ENCODE peak calls at places on chromosomes 11 and 22, in seven cellular contexts. F is IMR-90, T is GM12878, X is A549, L is HCT116, Q is HepG2, J is H1. R is an unnamed sample.

GRCh38 chr11:122354029-122354697 is 238.1 kb upstream of the BLID start:
- DNase-seq in Q (no peak), T (no peak), J (no peak), L (no peak), X (no peak), F (no peak), R (no peak)

GRCh38 chr11:94803491-94803890 is 35.3 kb downstream of the AMOTL1 start:
- DNase-seq in X (no peak), L (no peak), F (peak), Q (no peak), T (no peak), J (no peak), R (no peak)

GRCh38 chr11:101456812-101457211 is 127.0 kb downstream of the TRPC6 start:
- DNase-seq in X (no peak), Q (no peak), J (no peak), F (peak), T (no peak), L (no peak), R (no peak)

GRCh38 chr11:92324890-92325289 is 100.3 kb downstream of the FAT3 start:
- DNase-seq in T (no peak), Q (no peak), F (no peak), X (no peak), J (no peak), L (no peak), R (no peak)

GRCh38 chr11:12088047-12088481 is 22.3 kb upstream of the MICAL2 start:
- DNase-seq in T (no peak), F (peak), L (no peak), Q (no peak), J (no peak), X (no peak), R (peak)

GRCh38 chr22:47238886-47239860 is 476.7 kb downstream of the TBC1D22A start:
- DNase-seq in X (no peak), F (no peak), J (no peak), T (no peak), L (no peak), Q (no peak), R (no peak)

GRCh38 chr11:132862918-132863317 is 669.4 kb downstream of the OPCML start:
- DNase-seq in F (no peak), Q (no peak), X (no peak), J (no peak), L (no peak), T (no peak), R (no peak)

GRCh38 chr11:57568330-57568766 is 876 bp upstream of the UBE2L6 start:
- DNase-seq in J (peak), L (peak), Q (peak), F (peak), X (no peak), T (peak), R (peak)

GRCh38 chr11:23924226-23924625 is 572.6 kb upstream of the LUZP2 start:
- DNase-seq in Q (no peak), T (no peak), L (no peak), J (no peak), F (no peak), X (no peak), R (no peak)

DNA sequence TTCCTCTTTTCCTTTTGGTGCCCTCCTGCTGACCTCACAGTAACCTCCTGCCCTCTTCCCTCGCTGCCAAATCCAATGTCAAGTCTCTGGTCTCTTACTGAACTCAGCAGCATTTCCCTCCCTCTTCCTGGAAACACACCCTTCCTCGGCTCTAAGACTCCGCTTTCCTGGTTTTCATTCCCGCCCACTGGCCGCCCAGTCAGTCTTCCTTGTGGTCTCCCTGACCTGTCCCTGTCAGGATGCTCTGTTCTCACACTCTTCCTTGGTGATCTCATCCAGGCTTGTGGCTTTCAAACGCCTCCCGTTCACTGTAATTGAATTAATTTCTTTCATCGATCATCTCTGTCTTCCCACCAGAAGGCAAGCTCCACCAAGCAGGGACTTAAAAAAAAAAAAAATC is 33.5 kb downstream of the MYO18B start:
- DNase-seq in J (peak), Q (no peak), L (no peak), F (peak), X (no peak), T (no peak), R (no peak)
- TF ChIP-seq CEBPB in J (no peak), Q (no peak), L (no peak), F (no peak), X (no peak), T (no peak), R (no peak)

GRCh38 chr22:35663371-35663770 is 15.1 kb downstream of the APOL6 start:
- DNase-seq in Q (no peak), L (no peak), J (no peak), T (no peak), X (no peak), F (no peak), R (no peak)
- TF ChIP-seq CEBPB in Q (no peak), L (no peak), J (no peak), T (no peak), X (no peak), F (peak), R (no peak)

GRCh38 chr22:27668828-27669797 is 132.4 kb downstream of the MN1 start:
- DNase-seq in Q (peak), X (peak), F (peak), J (no peak), T (no peak), L (peak), R (peak)
- TF ChIP-seq CEBPB in Q (no peak), X (no peak), F (no peak), J (no peak), T (no peak), L (no peak), R (no peak)

DNA sequence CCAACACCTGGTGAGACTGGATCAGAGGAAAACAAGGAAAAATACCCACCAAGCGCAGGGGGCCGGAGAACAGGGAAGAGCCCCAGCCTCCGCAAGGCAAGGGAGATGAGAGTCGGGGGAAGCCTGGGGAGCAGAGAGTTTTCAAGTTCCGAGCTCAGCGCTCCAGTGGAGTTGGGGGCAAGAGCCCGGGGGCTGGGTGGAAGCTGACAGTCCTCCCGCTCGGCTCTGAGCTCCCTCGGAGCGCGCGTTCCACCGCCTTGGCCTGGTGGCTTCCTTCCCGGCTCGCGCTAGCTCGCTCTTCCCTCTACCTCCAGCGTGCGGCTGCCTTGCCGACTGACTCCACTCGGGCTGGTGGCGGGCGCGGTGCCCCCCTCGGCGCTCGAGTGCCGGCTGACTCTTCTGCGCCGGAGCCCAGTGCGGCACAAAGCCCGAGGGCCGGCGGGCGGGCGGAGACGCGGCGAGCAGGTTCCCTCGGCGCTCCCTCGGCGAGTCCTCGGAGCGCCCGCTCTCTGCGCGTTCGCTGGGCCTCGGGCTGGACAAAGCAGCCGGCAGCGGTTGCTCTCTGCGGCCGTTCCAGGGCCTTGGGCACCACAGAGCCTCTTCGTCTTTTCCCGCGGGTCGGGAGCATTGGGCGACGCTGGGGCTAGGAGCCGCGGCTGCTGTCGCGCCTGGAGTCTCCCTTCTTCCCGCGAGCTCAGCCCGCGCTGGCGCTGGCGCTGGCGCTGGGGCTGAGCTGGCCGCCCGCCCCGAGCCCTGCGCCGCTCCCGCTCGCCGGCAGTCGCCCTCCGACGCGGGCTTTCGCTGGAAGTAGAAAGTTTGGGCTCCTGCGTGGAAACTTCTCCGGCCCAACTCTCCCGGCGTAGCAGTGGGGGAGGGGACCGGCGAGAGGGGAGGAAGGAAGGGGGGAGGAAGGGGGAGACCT is 1.0 kb downstream of the PAX6 start:
- DNase-seq in X (peak), Q (no peak), F (peak), J (peak), T (no peak), L (no peak), R (peak)
- TF ChIP-seq CEBPB in X (no peak), Q (no peak), F (no peak), J (no peak), T (no peak), L (no peak), R (no peak)

DNA sequence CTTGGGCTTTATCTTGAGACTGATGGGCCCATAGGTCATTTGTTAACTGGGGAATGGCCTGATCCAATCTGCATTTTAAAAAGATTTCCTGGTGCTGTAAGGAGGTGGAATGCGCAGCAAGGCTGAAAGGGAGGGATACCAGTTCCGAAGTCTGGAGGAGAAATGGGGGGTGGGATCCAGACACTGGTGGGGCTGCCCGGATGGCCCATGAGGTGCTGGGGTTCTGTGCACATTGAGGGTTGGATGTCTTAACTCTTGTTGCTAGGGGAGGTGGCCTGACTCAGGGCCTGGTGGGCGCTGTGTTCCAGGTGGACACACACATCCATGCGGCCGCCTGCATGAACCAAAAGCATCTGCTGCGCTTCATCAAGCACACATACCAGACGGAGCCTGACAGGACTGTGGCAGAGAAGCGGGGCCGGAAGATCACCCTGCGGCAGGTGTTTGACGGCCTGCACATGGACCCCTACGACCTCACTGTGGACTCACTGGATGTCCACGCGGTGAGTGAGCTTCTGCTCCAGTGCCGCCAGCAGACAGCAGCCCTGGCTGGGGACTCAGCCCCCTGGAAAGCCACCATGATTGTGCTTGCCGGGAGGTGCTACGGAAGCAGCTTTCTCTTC is 38.1 kb downstream of the AMPD3 start:
- DNase-seq in F (no peak), X (no peak), Q (no peak), T (no peak), L (no peak), J (no peak), R (no peak)
- TF ChIP-seq CEBPB in F (no peak), X (no peak), Q (no peak), T (no peak), L (no peak), J (no peak), R (no peak)

GRCh38 chr11:63986932-63987513 is 785 bp downstream of the OTUB1 start:
- DNase-seq in J (no peak), T (no peak), X (no peak), L (no peak), Q (no peak), F (no peak), R (no peak)
- TF ChIP-seq CEBPB in J (no peak), T (no peak), X (no peak), L (no peak), Q (no peak), F (no peak), R (no peak)

GRCh38 chr11:68066742-68067141 is 27.9 kb downstream of the TCIRG1 start:
- DNase-seq in L (no peak), J (no peak), Q (no peak), F (no peak), T (no peak), X (no peak), R (no peak)
- TF ChIP-seq CEBPB in L (no peak), J (no peak), Q (no peak), F (no peak), T (no peak), X (no peak), R (no peak)

DNA sequence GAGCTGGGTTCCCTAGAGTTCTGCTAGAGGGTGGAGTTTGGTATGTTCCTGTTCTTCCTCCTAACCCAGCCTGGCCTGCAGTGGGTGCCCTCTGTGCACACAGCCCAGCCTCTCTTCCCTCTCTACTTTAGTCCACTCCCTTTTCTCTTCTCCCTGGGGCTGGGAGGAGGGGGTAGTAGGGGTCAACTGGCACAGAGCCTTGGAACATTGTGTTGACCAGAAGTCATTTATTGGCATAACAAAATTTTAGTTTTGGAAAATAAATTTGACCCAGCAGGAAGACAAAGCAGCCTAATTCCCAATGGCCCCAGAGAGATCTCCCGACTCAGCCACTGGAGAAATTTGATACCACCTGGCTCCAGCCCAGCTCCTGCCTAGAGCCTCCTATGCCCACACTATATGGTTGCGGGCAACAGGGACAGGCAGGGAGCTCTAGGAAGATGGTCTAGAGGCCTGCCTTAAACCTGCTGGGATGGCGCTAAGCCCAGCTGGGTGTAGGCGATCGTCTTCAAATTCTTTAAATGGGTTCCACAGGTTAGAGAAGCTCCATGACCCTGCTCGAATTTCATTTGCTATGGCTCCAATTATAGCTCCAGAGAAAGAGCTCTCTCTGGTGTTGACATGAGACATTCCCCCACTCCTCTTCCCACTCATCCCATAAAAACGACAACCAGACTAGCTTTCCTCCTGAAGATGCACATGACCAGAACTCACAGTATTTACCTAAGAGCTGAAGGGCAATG is 9.9 kb downstream of the PCSK7 start:
- DNase-seq in X (no peak), T (no peak), F (peak), Q (no peak), J (no peak), L (no peak), R (no peak)
- TF ChIP-seq CEBPB in X (no peak), T (no peak), F (no peak), Q (no peak), J (no peak), L (no peak), R (no peak)

GRCh38 chr11:67368621-67369020 is 4.8 kb downstream of the CLCF1 start:
- DNase-seq in T (no peak), X (no peak), J (no peak), Q (no peak), F (no peak), L (no peak), R (no peak)

GRCh38 chr11:67371199-67371548 is 2.2 kb downstream of the CLCF1 start:
- DNase-seq in J (no peak), L (no peak), X (no peak), Q (no peak), T (no peak), F (no peak), R (no peak)

GRCh38 chr11:67369275-67369674 is 4.1 kb downstream of the CLCF1 start:
- DNase-seq in T (no peak), F (no peak), J (no peak), X (no peak), L (no peak), Q (no peak), R (no peak)

GRCh38 chr11:67370351-67371076 is 2.9 kb downstream of the CLCF1 start:
- DNase-seq in X (no peak), J (no peak), T (no peak), L (no peak), Q (no peak), F (peak), R (no peak)

GRCh38 chr11:67369801-67370284 is 3.6 kb downstream of the CLCF1 start:
- DNase-seq in J (no peak), T (no peak), F (peak), L (no peak), Q (no peak), X (no peak), R (no peak)
- TF ChIP-seq CEBPB in J (no peak), T (no peak), F (no peak), L (no peak), Q (no peak), X (no peak), R (no peak)

GRCh38 chr22:28952857-28953256 is 69.5 kb downstream of the ZNRF3 start:
- DNase-seq in F (peak), T (no peak), Q (no peak), L (no peak), J (no peak), X (no peak), R (no peak)
- TF ChIP-seq CEBPB in F (peak), T (no peak), Q (no peak), L (peak), J (peak), X (no peak), R (peak)

R was measured in K562.